ENCODE peak calls at places on chromosomes 7 and 10, in ten cellular contexts. One of them, this sample, is unnamed.
A peak's percentile ranks its signal among the peaks of the same experiment; 100 is the strongest.

GRCh38 chr10:31207636-31208035 is 111.4 kb upstream of the ZEB1 start:
- DNase-seq in putamen: no peak
- DNase-seq in endothelial cell of umbilical vein: no peak
- DNase-seq in LoVo: no peak
- DNase-seq in hypothalamus: no peak
- DNase-seq in fibroblast of villous mesenchyme: peak; percentile 27
- DNase-seq in fibroblast of the conjunctiva: no peak
- DNase-seq in GM12891: no peak
- DNase-seq in effector CD8-positive, alpha-beta T cell: no peak
- DNase-seq in DMS 273 treated with DMSO at 0.1 percent for 48 hours: no peak
- DNase-seq in this sample: no peak

GRCh38 chr10:52632591-52632990 is 140.0 kb downstream of the MBL2 start:
- DNase-seq in GM12891: no peak
- DNase-seq in putamen: no peak
- DNase-seq in DMS 273 treated with DMSO at 0.1 percent for 48 hours: no peak
- DNase-seq in fibroblast of villous mesenchyme: no peak
- DNase-seq in endothelial cell of umbilical vein: peak; percentile 85
- DNase-seq in hypothalamus: no peak
- DNase-seq in effector CD8-positive, alpha-beta T cell: no peak
- DNase-seq in LoVo: peak; percentile 18
- DNase-seq in fibroblast of the conjunctiva: no peak
- DNase-seq in this sample: no peak

GRCh38 chr7:149020483-149020882 is 7.8 kb downstream of the PDIA4 start:
- DNase-seq in effector CD8-positive, alpha-beta T cell: no peak
- DNase-seq in hypothalamus: peak; percentile 54
- DNase-seq in LoVo: no peak
- DNase-seq in endothelial cell of umbilical vein: no peak
- DNase-seq in fibroblast of the conjunctiva: no peak
- DNase-seq in GM12891: no peak
- DNase-seq in putamen: no peak
- DNase-seq in fibroblast of villous mesenchyme: no peak
- DNase-seq in DMS 273 treated with DMSO at 0.1 percent for 48 hours: no peak
- DNase-seq in this sample: no peak

GRCh38 chr7:71925663-71926062 is 486.5 kb downstream of the CALN1 start:
- DNase-seq in putamen: no peak
- DNase-seq in effector CD8-positive, alpha-beta T cell: no peak
- DNase-seq in GM12891: no peak
- DNase-seq in LoVo: no peak
- DNase-seq in endothelial cell of umbilical vein: no peak
- DNase-seq in hypothalamus: no peak
- DNase-seq in fibroblast of villous mesenchyme: no peak
- DNase-seq in fibroblast of the conjunctiva: no peak
- DNase-seq in DMS 273 treated with DMSO at 0.1 percent for 48 hours: no peak
- DNase-seq in this sample: no peak

GRCh38 chr10:113310317-113310716 is 242.5 kb upstream of the HABP2 start:
- DNase-seq in effector CD8-positive, alpha-beta T cell: no peak
- DNase-seq in fibroblast of the conjunctiva: no peak
- DNase-seq in DMS 273 treated with DMSO at 0.1 percent for 48 hours: no peak
- DNase-seq in hypothalamus: no peak
- DNase-seq in putamen: no peak
- DNase-seq in fibroblast of villous mesenchyme: no peak
- DNase-seq in endothelial cell of umbilical vein: no peak
- DNase-seq in LoVo: no peak
- DNase-seq in GM12891: no peak
- DNase-seq in this sample: no peak

GRCh38 chr7:353746-354325 is 63.9 kb downstream of the FOXL3 start:
- DNase-seq in LoVo: no peak
- DNase-seq in fibroblast of the conjunctiva: no peak
- DNase-seq in DMS 273 treated with DMSO at 0.1 percent for 48 hours: no peak
- DNase-seq in putamen: no peak
- DNase-seq in fibroblast of villous mesenchyme: no peak
- DNase-seq in endothelial cell of umbilical vein: peak; percentile 18
- DNase-seq in effector CD8-positive, alpha-beta T cell: no peak
- DNase-seq in GM12891: no peak
- DNase-seq in hypothalamus: peak; percentile 66
- DNase-seq in this sample: no peak

GRCh38 chr7:84510501-84510900 is 315.9 kb upstream of the SEMA3A start:
- DNase-seq in LoVo: no peak
- DNase-seq in effector CD8-positive, alpha-beta T cell: no peak
- DNase-seq in fibroblast of villous mesenchyme: peak; percentile 42
- DNase-seq in DMS 273 treated with DMSO at 0.1 percent for 48 hours: peak; percentile 30
- DNase-seq in GM12891: no peak
- DNase-seq in endothelial cell of umbilical vein: peak; percentile 11
- DNase-seq in fibroblast of the conjunctiva: no peak
- DNase-seq in putamen: no peak
- DNase-seq in hypothalamus: no peak
- DNase-seq in this sample: no peak

GRCh38 chr10:50653758-50654157 is 30.0 kb upstream of the SGMS1 start:
- DNase-seq in hypothalamus: no peak
- DNase-seq in endothelial cell of umbilical vein: no peak
- DNase-seq in effector CD8-positive, alpha-beta T cell: no peak
- DNase-seq in LoVo: no peak
- DNase-seq in GM12891: no peak
- DNase-seq in putamen: no peak
- DNase-seq in fibroblast of villous mesenchyme: no peak
- DNase-seq in fibroblast of the conjunctiva: no peak
- DNase-seq in DMS 273 treated with DMSO at 0.1 percent for 48 hours: no peak
- DNase-seq in this sample: no peak

GRCh38 chr10:103799341-103799740 is 56.0 kb downstream of the SH3PXD2A start:
- DNase-seq in endothelial cell of umbilical vein: no peak
- DNase-seq in GM12891: no peak
- DNase-seq in putamen: no peak
- DNase-seq in DMS 273 treated with DMSO at 0.1 percent for 48 hours: no peak
- DNase-seq in LoVo: no peak
- DNase-seq in effector CD8-positive, alpha-beta T cell: no peak
- DNase-seq in hypothalamus: no peak
- DNase-seq in fibroblast of villous mesenchyme: no peak
- DNase-seq in fibroblast of the conjunctiva: no peak
- DNase-seq in this sample: no peak

GRCh38 chr7:102198557-102198956 is 88.1 kb upstream of the SH2B2 start:
- DNase-seq in fibroblast of villous mesenchyme: no peak
- DNase-seq in effector CD8-positive, alpha-beta T cell: no peak
- DNase-seq in LoVo: no peak
- DNase-seq in endothelial cell of umbilical vein: no peak
- DNase-seq in putamen: no peak
- DNase-seq in GM12891: no peak
- DNase-seq in hypothalamus: no peak
- DNase-seq in fibroblast of the conjunctiva: no peak
- DNase-seq in DMS 273 treated with DMSO at 0.1 percent for 48 hours: no peak
- DNase-seq in this sample: no peak

GRCh38 chr7:41574377-41574776 is 128.5 kb downstream of the INHBA start:
- DNase-seq in hypothalamus: no peak
- DNase-seq in LoVo: no peak
- DNase-seq in putamen: no peak
- DNase-seq in fibroblast of the conjunctiva: no peak
- DNase-seq in effector CD8-positive, alpha-beta T cell: no peak
- DNase-seq in fibroblast of villous mesenchyme: peak; percentile 44
- DNase-seq in GM12891: no peak
- DNase-seq in endothelial cell of umbilical vein: peak; percentile 87
- DNase-seq in DMS 273 treated with DMSO at 0.1 percent for 48 hours: no peak
- DNase-seq in this sample: no peak

GRCh38 chr10:132198381-132199181 is 11.8 kb downstream of the DPYSL4 start:
- DNase-seq in DMS 273 treated with DMSO at 0.1 percent for 48 hours: no peak
- DNase-seq in putamen: no peak
- DNase-seq in hypothalamus: no peak
- DNase-seq in LoVo: no peak
- DNase-seq in fibroblast of the conjunctiva: no peak
- DNase-seq in fibroblast of villous mesenchyme: no peak
- DNase-seq in GM12891: no peak
- DNase-seq in effector CD8-positive, alpha-beta T cell: no peak
- DNase-seq in endothelial cell of umbilical vein: no peak
- DNase-seq in this sample: no peak

GRCh38 chr10:133292919-133293809 is 15.5 kb downstream of the TUBGCP2 start:
- DNase-seq in LoVo: no peak
- DNase-seq in hypothalamus: no peak
- DNase-seq in DMS 273 treated with DMSO at 0.1 percent for 48 hours: no peak
- DNase-seq in putamen: no peak
- DNase-seq in effector CD8-positive, alpha-beta T cell: no peak
- DNase-seq in GM12891: no peak
- DNase-seq in fibroblast of villous mesenchyme: peak; percentile 42
- DNase-seq in endothelial cell of umbilical vein: peak; percentile 63
- DNase-seq in fibroblast of the conjunctiva: peak; percentile 9
- DNase-seq in this sample: no peak

GRCh38 chr7:691361-692045 is 35.0 kb upstream of the DNAAF5 start:
- DNase-seq in DMS 273 treated with DMSO at 0.1 percent for 48 hours: no peak
- DNase-seq in fibroblast of the conjunctiva: no peak
- DNase-seq in endothelial cell of umbilical vein: no peak
- DNase-seq in putamen: no peak
- DNase-seq in hypothalamus: peak; percentile 55
- DNase-seq in GM12891: no peak
- DNase-seq in LoVo: no peak
- DNase-seq in effector CD8-positive, alpha-beta T cell: no peak
- DNase-seq in fibroblast of villous mesenchyme: no peak
- DNase-seq in this sample: peak; percentile 84

GRCh38 chr7:1642291-1642728 is 27.8 kb upstream of the ELFN1 start:
- DNase-seq in fibroblast of villous mesenchyme: no peak
- DNase-seq in endothelial cell of umbilical vein: no peak
- DNase-seq in hypothalamus: no peak
- DNase-seq in GM12891: no peak
- DNase-seq in effector CD8-positive, alpha-beta T cell: no peak
- DNase-seq in putamen: no peak
- DNase-seq in DMS 273 treated with DMSO at 0.1 percent for 48 hours: no peak
- DNase-seq in fibroblast of the conjunctiva: no peak
- DNase-seq in LoVo: no peak
- DNase-seq in this sample: no peak

GRCh38 chr10:102644066-102644645 is at the start of gene TRIM8:
- DNase-seq in putamen: peak; percentile 72
- DNase-seq in hypothalamus: no peak
- DNase-seq in effector CD8-positive, alpha-beta T cell: no peak
- DNase-seq in GM12891: no peak
- DNase-seq in endothelial cell of umbilical vein: peak; percentile 41
- DNase-seq in DMS 273 treated with DMSO at 0.1 percent for 48 hours: no peak
- DNase-seq in LoVo: peak; percentile 51
- DNase-seq in fibroblast of villous mesenchyme: no peak
- DNase-seq in fibroblast of the conjunctiva: no peak
- DNase-seq in this sample: no peak

GRCh38 chr7:150897502-150898474 is 45.5 kb downstream of the AOC1 start:
- DNase-seq in effector CD8-positive, alpha-beta T cell: no peak
- DNase-seq in fibroblast of villous mesenchyme: no peak
- DNase-seq in hypothalamus: no peak
- DNase-seq in putamen: no peak
- DNase-seq in endothelial cell of umbilical vein: no peak
- DNase-seq in GM12891: no peak
- DNase-seq in DMS 273 treated with DMSO at 0.1 percent for 48 hours: no peak
- DNase-seq in fibroblast of the conjunctiva: no peak
- DNase-seq in LoVo: no peak
- DNase-seq in this sample: no peak

GRCh38 chr10:77504870-77505257 is 132.7 kb downstream of the KCNMA1 start:
- DNase-seq in GM12891: no peak
- DNase-seq in fibroblast of villous mesenchyme: peak; percentile 26
- DNase-seq in endothelial cell of umbilical vein: no peak
- DNase-seq in DMS 273 treated with DMSO at 0.1 percent for 48 hours: peak; percentile 43
- DNase-seq in fibroblast of the conjunctiva: no peak
- DNase-seq in LoVo: peak; percentile 41
- DNase-seq in hypothalamus: no peak
- DNase-seq in putamen: peak; percentile 57
- DNase-seq in effector CD8-positive, alpha-beta T cell: no peak
- DNase-seq in this sample: no peak

GRCh38 chr10:62795750-62796149 is 8.8 kb upstream of the ADO start:
- DNase-seq in putamen: no peak
- DNase-seq in endothelial cell of umbilical vein: no peak
- DNase-seq in GM12891: no peak
- DNase-seq in DMS 273 treated with DMSO at 0.1 percent for 48 hours: no peak
- DNase-seq in fibroblast of villous mesenchyme: no peak
- DNase-seq in LoVo: no peak
- DNase-seq in hypothalamus: no peak
- DNase-seq in effector CD8-positive, alpha-beta T cell: no peak
- DNase-seq in fibroblast of the conjunctiva: no peak
- DNase-seq in this sample: no peak

GRCh38 chr7:75575488-75576112 is 83.5 kb downstream of the SPDYE5 start:
- DNase-seq in GM12891: no peak
- DNase-seq in fibroblast of villous mesenchyme: no peak
- DNase-seq in fibroblast of the conjunctiva: peak; percentile 43
- DNase-seq in putamen: no peak
- DNase-seq in DMS 273 treated with DMSO at 0.1 percent for 48 hours: no peak
- DNase-seq in effector CD8-positive, alpha-beta T cell: no peak
- DNase-seq in hypothalamus: no peak
- DNase-seq in LoVo: no peak
- DNase-seq in endothelial cell of umbilical vein: no peak
- DNase-seq in this sample: no peak

GRCh38 chr7:129606801-129607200 is 4.7 kb upstream of the NRF1 start:
- DNase-seq in fibroblast of the conjunctiva: no peak
- DNase-seq in putamen: no peak
- DNase-seq in DMS 273 treated with DMSO at 0.1 percent for 48 hours: no peak
- DNase-seq in hypothalamus: no peak
- DNase-seq in LoVo: no peak
- DNase-seq in fibroblast of villous mesenchyme: no peak
- DNase-seq in effector CD8-positive, alpha-beta T cell: no peak
- DNase-seq in GM12891: no peak
- DNase-seq in endothelial cell of umbilical vein: no peak
- DNase-seq in this sample: no peak

GRCh38 chr10:117674641-117675040 is 132.1 kb downstream of the EMX2 start:
- DNase-seq in endothelial cell of umbilical vein: no peak
- DNase-seq in fibroblast of villous mesenchyme: no peak
- DNase-seq in putamen: no peak
- DNase-seq in LoVo: no peak
- DNase-seq in hypothalamus: no peak
- DNase-seq in effector CD8-positive, alpha-beta T cell: no peak
- DNase-seq in GM12891: no peak
- DNase-seq in fibroblast of the conjunctiva: no peak
- DNase-seq in DMS 273 treated with DMSO at 0.1 percent for 48 hours: no peak
- DNase-seq in this sample: no peak

GRCh38 chr7:117637937-117638336 is 158.1 kb downstream of the CFTR start:
- DNase-seq in endothelial cell of umbilical vein: no peak
- DNase-seq in GM12891: no peak
- DNase-seq in hypothalamus: no peak
- DNase-seq in fibroblast of villous mesenchyme: no peak
- DNase-seq in LoVo: no peak
- DNase-seq in putamen: no peak
- DNase-seq in DMS 273 treated with DMSO at 0.1 percent for 48 hours: no peak
- DNase-seq in fibroblast of the conjunctiva: no peak
- DNase-seq in effector CD8-positive, alpha-beta T cell: no peak
- DNase-seq in this sample: no peak